ENCODE peak calls at places on chromosome 22, in seven cellular contexts. One of them, this sample, is unnamed.

GRCh38 chr22:23800297-23801237 is 13.8 kb downstream of the SMARCB1 start:
- DNase-seq in choroid plexus epithelial cell: no peak
- DNase-seq in WERI-Rb-1: no peak
- DNase-seq in esophagus squamous epithelium: no peak
- DNase-seq in stomach: no peak
- DNase-seq in tibial nerve: no peak
- DNase-seq in fibroblast of pulmonary artery: no peak
- DNase-seq in this sample: no peak

GRCh38 chr22:39254789-39255298 is 10.1 kb upstream of the PDGFB start:
- DNase-seq in tibial nerve: no peak
- DNase-seq in esophagus squamous epithelium: no peak
- DNase-seq in fibroblast of pulmonary artery: peak; percentile 41
- DNase-seq in choroid plexus epithelial cell: peak; percentile 54
- DNase-seq in stomach: no peak
- DNase-seq in WERI-Rb-1: no peak
- DNase-seq in this sample: no peak

GRCh38 chr22:32545801-32546200 is 71.2 kb downstream of the FBXO7 start:
- DNase-seq in WERI-Rb-1: no peak
- DNase-seq in tibial nerve: no peak
- DNase-seq in choroid plexus epithelial cell: peak; percentile 22
- DNase-seq in stomach: no peak
- DNase-seq in fibroblast of pulmonary artery: peak; percentile 6
- DNase-seq in esophagus squamous epithelium: no peak
- DNase-seq in this sample: no peak

GRCh38 chr22:38755155-38755910 is 465 bp downstream of the SUN2 start:
- DNase-seq in tibial nerve: peak; percentile 85
- DNase-seq in choroid plexus epithelial cell: peak; percentile 59
- DNase-seq in stomach: peak; percentile 97
- DNase-seq in fibroblast of pulmonary artery: peak; percentile 68
- DNase-seq in esophagus squamous epithelium: peak; percentile 37
- DNase-seq in WERI-Rb-1: peak; percentile 68
- DNase-seq in this sample: peak; percentile 74

GRCh38 chr22:31630331-31631329 is 31.4 kb downstream of the PISD start:
- DNase-seq in tibial nerve: peak; percentile 55
- DNase-seq in choroid plexus epithelial cell: peak; percentile 85
- DNase-seq in stomach: peak; percentile 79
- DNase-seq in esophagus squamous epithelium: peak; percentile 75
- DNase-seq in fibroblast of pulmonary artery: peak; percentile 85
- DNase-seq in WERI-Rb-1: peak; percentile 92
- DNase-seq in this sample: peak; percentile 78

GRCh38 chr22:50009765-50010675 is 2.5 kb downstream of the IL17REL start:
- DNase-seq in stomach: no peak
- DNase-seq in esophagus squamous epithelium: no peak
- DNase-seq in tibial nerve: no peak
- DNase-seq in fibroblast of pulmonary artery: no peak
- DNase-seq in choroid plexus epithelial cell: no peak
- DNase-seq in WERI-Rb-1: no peak
- DNase-seq in this sample: no peak

GRCh38 chr22:33582822-33583400 is 337.4 kb downstream of the LARGE1 start:
- DNase-seq in stomach: no peak
- DNase-seq in tibial nerve: no peak
- DNase-seq in WERI-Rb-1: no peak
- DNase-seq in fibroblast of pulmonary artery: no peak
- DNase-seq in esophagus squamous epithelium: no peak
- DNase-seq in choroid plexus epithelial cell: no peak
- DNase-seq in this sample: no peak

GRCh38 chr22:39959640-39960447 is at the start of gene TMA7B:
- DNase-seq in esophagus squamous epithelium: no peak
- DNase-seq in stomach: peak; percentile 27
- DNase-seq in choroid plexus epithelial cell: peak; percentile 62
- DNase-seq in fibroblast of pulmonary artery: peak; percentile 65
- DNase-seq in tibial nerve: no peak
- DNase-seq in WERI-Rb-1: no peak
- DNase-seq in this sample: no peak

GRCh38 chr22:17131686-17132085 is 10.5 kb upstream of the TMEM121B start:
- DNase-seq in stomach: no peak
- DNase-seq in choroid plexus epithelial cell: peak; percentile 38
- DNase-seq in esophagus squamous epithelium: no peak
- DNase-seq in tibial nerve: no peak
- DNase-seq in fibroblast of pulmonary artery: no peak
- DNase-seq in WERI-Rb-1: no peak
- DNase-seq in this sample: no peak

GRCh38 chr22:46044718-46045458 is 67.9 kb upstream of the WNT7B start:
- DNase-seq in stomach: peak; percentile 50
- DNase-seq in WERI-Rb-1: no peak
- DNase-seq in tibial nerve: no peak
- DNase-seq in choroid plexus epithelial cell: no peak
- DNase-seq in fibroblast of pulmonary artery: no peak
- DNase-seq in esophagus squamous epithelium: no peak
- DNase-seq in this sample: no peak

GRCh38 chr22:17366830-17367229 is 2.4 kb upstream of the CECR2 start:
- DNase-seq in tibial nerve: no peak
- DNase-seq in fibroblast of pulmonary artery: no peak
- DNase-seq in WERI-Rb-1: peak; percentile 35
- DNase-seq in esophagus squamous epithelium: no peak
- DNase-seq in stomach: no peak
- DNase-seq in choroid plexus epithelial cell: peak; percentile 46
- DNase-seq in this sample: no peak

GRCh38 chr22:45491841-45492240 is 10.8 kb upstream of the FBLN1 start:
- DNase-seq in esophagus squamous epithelium: no peak
- DNase-seq in WERI-Rb-1: no peak
- DNase-seq in tibial nerve: no peak
- DNase-seq in fibroblast of pulmonary artery: no peak
- DNase-seq in stomach: no peak
- DNase-seq in choroid plexus epithelial cell: no peak
- DNase-seq in this sample: no peak

GRCh38 chr22:24525416-24526037 is 29.4 kb downstream of the GUCD1 start:
- DNase-seq in fibroblast of pulmonary artery: peak; percentile 70
- DNase-seq in esophagus squamous epithelium: no peak
- DNase-seq in tibial nerve: peak; percentile 95
- DNase-seq in stomach: peak; percentile 78
- DNase-seq in choroid plexus epithelial cell: peak; percentile 76
- DNase-seq in WERI-Rb-1: peak; percentile 73
- DNase-seq in this sample: peak; percentile 70

GRCh38 chr22:17890245-17890671 is 116.0 kb upstream of the BID start:
- DNase-seq in esophagus squamous epithelium: no peak
- DNase-seq in fibroblast of pulmonary artery: no peak
- DNase-seq in tibial nerve: no peak
- DNase-seq in choroid plexus epithelial cell: no peak
- DNase-seq in stomach: no peak
- DNase-seq in WERI-Rb-1: no peak
- DNase-seq in this sample: no peak

GRCh38 chr22:43901976-43902643 is 10.3 kb upstream of the PNPLA5 start:
- DNase-seq in choroid plexus epithelial cell: peak; percentile 84
- DNase-seq in fibroblast of pulmonary artery: peak; percentile 64
- DNase-seq in tibial nerve: no peak
- DNase-seq in esophagus squamous epithelium: no peak
- DNase-seq in stomach: no peak
- DNase-seq in WERI-Rb-1: no peak
- DNase-seq in this sample: no peak

GRCh38 chr22:32413715-32414114 is 1.7 kb upstream of the RTCB start:
- DNase-seq in WERI-Rb-1: no peak
- DNase-seq in tibial nerve: no peak
- DNase-seq in stomach: no peak
- DNase-seq in esophagus squamous epithelium: no peak
- DNase-seq in fibroblast of pulmonary artery: peak; percentile 45
- DNase-seq in choroid plexus epithelial cell: peak; percentile 69
- DNase-seq in this sample: no peak

GRCh38 chr22:43423046-43423445 is 11.2 kb downstream of the MPPED1 start:
- DNase-seq in stomach: no peak
- DNase-seq in WERI-Rb-1: peak; percentile 32
- DNase-seq in esophagus squamous epithelium: no peak
- DNase-seq in choroid plexus epithelial cell: no peak
- DNase-seq in tibial nerve: no peak
- DNase-seq in fibroblast of pulmonary artery: no peak
- DNase-seq in this sample: no peak

GRCh38 chr22:50467341-50467740 is 7.5 kb downstream of the SBF1 start:
- DNase-seq in esophagus squamous epithelium: no peak
- DNase-seq in tibial nerve: no peak
- DNase-seq in choroid plexus epithelial cell: no peak
- DNase-seq in fibroblast of pulmonary artery: no peak
- DNase-seq in stomach: no peak
- DNase-seq in WERI-Rb-1: no peak
- DNase-seq in this sample: no peak

GRCh38 chr22:23549198-23549595 is 30.9 kb downstream of the IGLL1 start:
- DNase-seq in fibroblast of pulmonary artery: no peak
- DNase-seq in WERI-Rb-1: no peak
- DNase-seq in esophagus squamous epithelium: no peak
- DNase-seq in choroid plexus epithelial cell: no peak
- DNase-seq in stomach: no peak
- DNase-seq in tibial nerve: no peak
- DNase-seq in this sample: no peak

GRCh38 chr22:49549851-49550430 is 277.7 kb downstream of the BRD1 start:
- DNase-seq in esophagus squamous epithelium: no peak
- DNase-seq in choroid plexus epithelial cell: no peak
- DNase-seq in WERI-Rb-1: no peak
- DNase-seq in tibial nerve: no peak
- DNase-seq in fibroblast of pulmonary artery: no peak
- DNase-seq in stomach: no peak
- DNase-seq in this sample: no peak

GRCh38 chr22:46613606-46613997 is 6.6 kb upstream of the GRAMD4 start:
- DNase-seq in esophagus squamous epithelium: no peak
- DNase-seq in fibroblast of pulmonary artery: no peak
- DNase-seq in choroid plexus epithelial cell: peak; percentile 27
- DNase-seq in tibial nerve: no peak
- DNase-seq in WERI-Rb-1: no peak
- DNase-seq in stomach: no peak
- DNase-seq in this sample: no peak

GRCh38 chr22:46661221-46661851 is 41.1 kb downstream of the GRAMD4 start:
- DNase-seq in stomach: no peak
- DNase-seq in fibroblast of pulmonary artery: peak; percentile 69
- DNase-seq in tibial nerve: no peak
- DNase-seq in esophagus squamous epithelium: no peak
- DNase-seq in choroid plexus epithelial cell: peak; percentile 61
- DNase-seq in WERI-Rb-1: no peak
- DNase-seq in this sample: no peak

GRCh38 chr22:40641269-40641668 is 4.8 kb upstream of the MRTFA start:
- DNase-seq in esophagus squamous epithelium: no peak
- DNase-seq in fibroblast of pulmonary artery: no peak
- DNase-seq in choroid plexus epithelial cell: no peak
- DNase-seq in stomach: no peak
- DNase-seq in WERI-Rb-1: no peak
- DNase-seq in tibial nerve: no peak
- DNase-seq in this sample: no peak

GRCh38 chr22:38751422-38752346 is 4.1 kb downstream of the SUN2 start:
- DNase-seq in stomach: peak; percentile 63
- DNase-seq in esophagus squamous epithelium: peak; percentile 41
- DNase-seq in fibroblast of pulmonary artery: no peak
- DNase-seq in tibial nerve: no peak
- DNase-seq in WERI-Rb-1: no peak
- DNase-seq in choroid plexus epithelial cell: no peak
- DNase-seq in this sample: peak; percentile 71

GRCh38 chr22:22080270-22080669 is 97.7 kb upstream of the TOP3B start:
- DNase-seq in tibial nerve: no peak
- DNase-seq in choroid plexus epithelial cell: peak; percentile 55
- DNase-seq in stomach: no peak
- DNase-seq in fibroblast of pulmonary artery: no peak
- DNase-seq in esophagus squamous epithelium: no peak
- DNase-seq in WERI-Rb-1: no peak
- DNase-seq in this sample: no peak

DNA sequence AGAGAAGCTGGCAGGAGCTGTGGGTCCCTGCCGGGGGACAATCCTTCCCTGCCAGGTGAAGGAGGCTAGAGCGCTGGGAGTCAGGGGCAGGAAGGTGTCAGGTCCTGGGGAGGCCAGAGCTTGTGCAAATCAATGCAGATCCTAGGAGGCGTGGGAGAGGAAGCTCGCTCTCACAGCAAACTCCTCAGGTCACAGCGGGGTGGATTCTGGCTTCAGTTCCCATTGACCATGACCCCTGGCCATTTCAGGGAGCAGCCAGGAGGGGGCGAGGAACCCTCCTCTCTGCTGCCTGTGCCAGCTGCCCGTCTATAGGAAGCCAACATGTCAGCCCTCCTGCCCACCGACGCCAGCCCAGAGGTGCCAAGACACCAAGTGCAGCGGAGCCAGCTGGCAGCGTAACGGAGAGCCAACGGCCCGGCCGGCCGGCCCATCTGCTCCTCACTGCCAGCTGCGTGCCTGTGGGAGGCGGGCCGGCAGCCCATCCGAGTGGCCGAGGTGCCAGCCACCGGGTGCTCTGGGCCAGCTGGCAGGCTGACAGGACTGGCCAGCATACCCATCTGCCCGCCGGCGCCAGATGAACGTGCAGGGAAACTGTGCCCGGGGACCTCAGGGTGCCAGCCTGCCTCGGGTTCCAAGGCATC is 374.9 kb downstream of the MIAT start:
- DNase-seq in WERI-Rb-1: peak; percentile 35
- DNase-seq in fibroblast of pulmonary artery: no peak
- DNase-seq in choroid plexus epithelial cell: peak; percentile 46
- DNase-seq in tibial nerve: no peak
- DNase-seq in esophagus squamous epithelium: no peak
- DNase-seq in stomach: no peak
- DNase-seq in this sample: no peak
- TF ChIP-seq CTCF in WERI-Rb-1: peak; percentile 84
- TF ChIP-seq CTCF in fibroblast of pulmonary artery: no peak
- TF ChIP-seq CTCF in choroid plexus epithelial cell: peak; percentile 48
- TF ChIP-seq CTCF in tibial nerve: no peak
- TF ChIP-seq CTCF in esophagus squamous epithelium: no peak
- TF ChIP-seq CTCF in stomach: no peak
- TF ChIP-seq CTCF in this sample: no peak

GRCh38 chr22:20111045-20111688 is 4.7 kb upstream of the RANBP1 start:
- DNase-seq in esophagus squamous epithelium: no peak
- DNase-seq in choroid plexus epithelial cell: peak; percentile 33
- DNase-seq in stomach: no peak
- DNase-seq in fibroblast of pulmonary artery: peak; percentile 29
- DNase-seq in WERI-Rb-1: peak; percentile 58
- DNase-seq in tibial nerve: no peak
- DNase-seq in this sample: no peak
- TF ChIP-seq CTCF in esophagus squamous epithelium: no peak
- TF ChIP-seq CTCF in choroid plexus epithelial cell: peak; percentile 56
- TF ChIP-seq CTCF in stomach: peak; percentile 27
- TF ChIP-seq CTCF in fibroblast of pulmonary artery: peak; percentile 41
- TF ChIP-seq CTCF in WERI-Rb-1: peak; percentile 75
- TF ChIP-seq CTCF in tibial nerve: no peak
- TF ChIP-seq CTCF in this sample: peak; percentile 22

DNA sequence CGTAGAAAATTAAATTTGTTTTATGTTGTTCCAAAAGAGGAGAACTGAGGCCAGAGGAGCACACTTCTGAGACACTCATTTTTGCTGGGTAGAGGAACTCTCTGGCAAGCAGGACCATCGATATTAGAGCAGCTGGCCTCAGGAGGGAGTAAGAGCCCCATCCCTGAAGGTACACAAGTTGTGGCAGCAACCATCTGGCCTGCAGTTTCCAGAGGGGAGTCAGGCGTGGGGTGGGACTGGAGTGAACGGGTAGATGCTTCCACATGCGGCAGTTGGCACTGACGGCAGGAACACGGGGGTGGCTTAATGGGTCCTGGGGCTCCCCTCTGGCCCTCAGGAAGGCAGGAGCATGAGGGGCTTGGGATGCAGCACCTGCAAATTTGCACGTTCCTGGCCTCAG is 13.2 kb upstream of the SSTR3 start:
- DNase-seq in stomach: no peak
- DNase-seq in WERI-Rb-1: peak; percentile 78
- DNase-seq in choroid plexus epithelial cell: peak; percentile 53
- DNase-seq in tibial nerve: no peak
- DNase-seq in esophagus squamous epithelium: no peak
- DNase-seq in fibroblast of pulmonary artery: no peak
- DNase-seq in this sample: no peak
- TF ChIP-seq CTCF in stomach: no peak
- TF ChIP-seq CTCF in WERI-Rb-1: peak; percentile 66
- TF ChIP-seq CTCF in choroid plexus epithelial cell: peak; percentile 49
- TF ChIP-seq CTCF in tibial nerve: no peak
- TF ChIP-seq CTCF in esophagus squamous epithelium: no peak
- TF ChIP-seq CTCF in fibroblast of pulmonary artery: peak; percentile 11
- TF ChIP-seq CTCF in this sample: no peak

GRCh38 chr22:47837703-47838102 is 1075.3 kb downstream of the TBC1D22A start:
- DNase-seq in choroid plexus epithelial cell: peak; percentile 30
- DNase-seq in esophagus squamous epithelium: no peak
- DNase-seq in fibroblast of pulmonary artery: peak; percentile 39
- DNase-seq in tibial nerve: no peak
- DNase-seq in WERI-Rb-1: peak; percentile 61
- DNase-seq in stomach: no peak
- DNase-seq in this sample: no peak
- TF ChIP-seq CTCF in choroid plexus epithelial cell: peak; percentile 52
- TF ChIP-seq CTCF in esophagus squamous epithelium: no peak
- TF ChIP-seq CTCF in fibroblast of pulmonary artery: peak; percentile 37
- TF ChIP-seq CTCF in tibial nerve: no peak
- TF ChIP-seq CTCF in WERI-Rb-1: peak; percentile 61
- TF ChIP-seq CTCF in stomach: no peak
- TF ChIP-seq CTCF in this sample: no peak

This sample was measured in natural killer cell.